ENCODE peak calls at places on chromosomes 7 and 10, in seven cellular contexts. F is SK-N-SH, D is HCT116, H is PC-3, P is MM.1S, W is GM23338, B is neural progenitor cell. J is an unnamed sample.

GRCh38 chr10:3426190-3426845 is 253.7 kb upstream of the PITRM1 start:
- DNase-seq in P (no peak), D (no peak), F (no peak), W (no peak), B (no peak), H (peak; percentile 75), J (peak; percentile 61)

GRCh38 chr10:12890958-12891357 is 110.6 kb downstream of the CCDC3 start:
- DNase-seq in P (no peak), H (no peak), F (no peak), D (no peak), W (no peak), B (no peak), J (no peak)

GRCh38 chr7:92057375-92057774 is 76.9 kb downstream of the CYP51A1 start:
- DNase-seq in D (no peak), P (no peak), B (peak; percentile 25), F (no peak), W (peak; percentile 58), H (peak; percentile 80), J (no peak)

GRCh38 chr10:21516270-21517131 is 9.0 kb downstream of the SKIDA1 start:
- DNase-seq in P (peak; percentile 73), B (peak; percentile 75), H (peak; percentile 55), D (no peak), F (peak; percentile 67), W (peak; percentile 83), J (peak; percentile 85)

GRCh38 chr7:64733550-64734240 is 60.5 kb upstream of the ZNF138 start:
- DNase-seq in P (no peak), W (no peak), F (peak; percentile 19), B (no peak), D (no peak), H (peak; percentile 1), J (no peak)

GRCh38 chr10:123509338-123509737 is 156.8 kb upstream of the GPR26 start:
- DNase-seq in W (no peak), D (no peak), B (no peak), H (no peak), F (no peak), P (no peak), J (no peak)

GRCh38 chr7:7639847-7640220 is 718 bp upstream of the UMAD1 start:
- DNase-seq in P (peak; percentile 55), F (no peak), D (no peak), B (no peak), W (no peak), H (peak; percentile 22), J (peak; percentile 64)

GRCh38 chr10:118308664-118309063 is 33.5 kb downstream of the FAM204A start:
- DNase-seq in B (peak; percentile 33), H (no peak), D (no peak), W (peak; percentile 39), P (no peak), F (no peak), J (no peak)

GRCh38 chr7:101173752-101174244 is 6.3 kb downstream of the NAT16 start:
- DNase-seq in P (peak; percentile 33), F (peak; percentile 80), D (peak; percentile 80), W (peak; percentile 91), B (peak; percentile 70), H (peak; percentile 75), J (peak; percentile 78)

GRCh38 chr7:79241288-79242055 is 212.0 kb downstream of the MAGI2 start:
- DNase-seq in F (no peak), D (no peak), B (no peak), P (no peak), W (no peak), H (peak; percentile 47), J (peak; percentile 69)

GRCh38 chr10:50351483-50352146 is 100.3 kb upstream of the ASAH2 start:
- DNase-seq in P (no peak), D (no peak), H (no peak), F (no peak), B (no peak), W (no peak), J (no peak)

GRCh38 chr7:96962221-96962620 is 43.1 kb upstream of the DLX6 start:
- DNase-seq in F (no peak), P (no peak), W (no peak), H (peak; percentile 81), D (no peak), B (no peak), J (no peak)

GRCh38 chr7:107075863-107076574 is 31.5 kb downstream of the PRKAR2B start:
- DNase-seq in B (no peak), P (no peak), H (no peak), W (no peak), D (no peak), F (no peak), J (no peak)

GRCh38 chr7:129202058-129202777 is 13.8 kb downstream of the SMO start:
- DNase-seq in F (no peak), B (no peak), P (no peak), D (no peak), W (no peak), H (no peak), J (no peak)

GRCh38 chr10:131554821-131555220 is 243.3 kb upstream of the TCERG1L start:
- DNase-seq in F (no peak), B (no peak), D (no peak), P (no peak), W (no peak), H (no peak), J (no peak)

GRCh38 chr7:41930538-41931262 is 227.8 kb upstream of the INHBA start:
- DNase-seq in H (peak; percentile 37), B (no peak), F (no peak), D (no peak), P (no peak), W (no peak), J (peak; percentile 75)

GRCh38 chr7:80231719-80232118 is 97.1 kb downstream of the GNAI1 start:
- DNase-seq in B (no peak), D (no peak), W (no peak), F (no peak), H (peak; percentile 37), P (peak; percentile 18), J (peak; percentile 79)

GRCh38 chr10:113177163-113177935 is 227.3 kb downstream of the TCF7L2 start:
- DNase-seq in W (no peak), B (peak; percentile 53), H (no peak), D (no peak), P (no peak), F (no peak), J (no peak)

GRCh38 chr10:84065764-84066163 is 73.5 kb upstream of the GHITM start:
- DNase-seq in W (no peak), D (no peak), H (no peak), F (no peak), P (peak; percentile 43), B (no peak), J (no peak)

GRCh38 chr7:45682836-45683555 is 108.8 kb downstream of the ADCY1 start:
- DNase-seq in D (no peak), W (no peak), H (peak; percentile 2), F (no peak), B (no peak), P (no peak), J (peak; percentile 36)

GRCh38 chr10:29105516-29106215 is 183.2 kb upstream of the LYZL1 start:
- DNase-seq in F (no peak), D (no peak), W (no peak), P (no peak), H (peak; percentile 84), B (no peak), J (peak; percentile 17)

GRCh38 chr10:12020574-12020973 is 22.0 kb downstream of the UPF2 start:
- DNase-seq in H (no peak), D (no peak), B (no peak), W (no peak), P (no peak), F (no peak), J (no peak)

GRCh38 chr10:112335866-112336265 is 38.0 kb upstream of the ACSL5 start:
- DNase-seq in B (no peak), F (no peak), H (no peak), W (no peak), P (no peak), D (no peak), J (peak; percentile 32)

GRCh38 chr10:5043716-5044115 is 40.1 kb upstream of the AKR1C2 start:
- DNase-seq in P (no peak), D (no peak), H (no peak), B (no peak), W (no peak), F (no peak), J (peak; percentile 49)
- TF ChIP-seq EZH2phosphoT487 in P (no peak), D (no peak), H (no peak), B (no peak), W (no peak), F (no peak), J (no peak)

DNA sequence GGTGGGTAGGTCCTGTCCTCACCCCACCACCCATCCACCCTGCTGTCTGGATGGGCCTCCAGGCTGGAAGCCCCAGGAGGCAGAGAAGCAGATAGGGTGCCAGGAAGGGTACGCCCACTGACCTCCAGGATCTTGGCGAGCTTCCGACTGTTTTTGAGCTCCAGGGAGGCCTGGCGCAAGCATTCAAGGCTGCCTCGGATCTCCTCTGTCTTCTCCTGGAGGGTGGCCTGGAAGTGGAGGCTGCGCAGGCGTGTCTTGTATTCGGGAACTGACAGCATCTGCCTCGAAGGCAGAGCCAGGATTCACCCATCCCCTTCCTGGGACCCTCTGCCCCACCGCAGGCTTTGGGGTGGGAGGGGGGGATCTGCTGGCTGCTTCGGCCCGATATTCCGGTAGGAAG is 48.4 kb downstream of the GRID2IP start:
- DNase-seq in W (no peak), H (no peak), P (no peak), F (no peak), B (no peak), D (no peak), J (no peak)
- H3K4me3 ChIP-seq in W (peak overlapping the region; percentile 88), H (peak overlapping the region; percentile 75), P (peak overlapping the region; percentile 80), F (no peak overlapping the region), B (peak overlapping the region; percentile 61), D (peak overlapping the region; percentile 61), J (no peak overlapping the region)

GRCh38 chr10:110069502-110069982 is 61.8 kb downstream of the ADD3 start:
- DNase-seq in W (peak; percentile 22), P (peak; percentile 69), D (no peak), B (no peak), F (no peak), H (no peak), J (no peak)
- H3K27ac ChIP-seq in W (no peak overlapping the region), P (peak overlapping the region; percentile 59), D (no peak overlapping the region), B (no peak overlapping the region), F (no peak overlapping the region), H (no peak overlapping the region), J (no peak overlapping the region)

GRCh38 chr7:15651693-15652092 is 34.8 kb downstream of the MEOX2 start:
- DNase-seq in D (no peak), H (no peak), F (no peak), P (no peak), B (no peak), W (no peak), J (no peak)

GRCh38 chr7:15648461-15648961 is 38.0 kb downstream of the MEOX2 start:
- DNase-seq in B (no peak), D (no peak), P (no peak), F (no peak), W (no peak), H (no peak), J (no peak)

GRCh38 chr7:15647309-15647708 is 39.2 kb downstream of the MEOX2 start:
- DNase-seq in H (no peak), W (no peak), B (no peak), P (no peak), F (no peak), D (no peak), J (no peak)

DNA sequence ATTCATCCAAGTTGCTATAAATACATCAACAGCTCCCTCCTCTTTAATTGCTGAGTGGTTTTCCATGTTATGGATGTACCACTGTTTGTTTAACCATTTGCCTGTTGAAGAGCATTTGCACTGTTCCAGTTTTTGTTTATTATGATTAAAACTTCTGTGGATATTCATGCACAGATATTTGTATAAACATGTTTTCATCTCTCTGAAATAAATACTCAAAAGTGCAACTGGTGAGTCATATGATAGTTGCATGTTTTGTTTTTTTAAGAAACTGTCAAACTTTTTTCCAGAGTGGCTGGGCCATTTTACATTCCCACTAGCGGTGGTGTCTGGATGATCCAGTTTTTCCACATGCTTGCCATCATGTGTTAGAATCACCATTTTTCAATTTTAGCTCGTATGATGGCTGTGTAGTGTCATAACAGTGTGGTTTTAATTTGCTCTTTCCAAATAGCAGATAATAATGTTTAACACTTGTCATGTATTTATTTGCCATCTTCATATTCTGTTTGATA is 33.6 kb downstream of the MEOX2 start:
- DNase-seq in P (no peak), B (no peak), D (no peak), F (no peak), H (no peak), W (no peak), J (no peak)
- TF ChIP-seq EZH2phosphoT487 in P (no peak), B (no peak), D (no peak), F (no peak), H (no peak), W (no peak), J (no peak)

J was measured in GM23248.